ENCODE peak calls at places on chromosomes 5 and 9, in eight cellular contexts. P is HAP-1; Q is IMR-90; X is tibial artery; F is mesenchymal stem cell; S is K562; C is effector memory CD4-positive, alpha-beta T cell; A is CD4-positive, CD25-positive, alpha-beta regulatory T cell. O is an unnamed sample. For H3K36me3, the result is how much of the 10 kb centered on the place peaks cover.

GRCh38 chr5:33313150-33313549 is 127.6 kb upstream of the TARS1 start:
- DNase-seq in C (no peak), S (peak), A (no peak), Q (peak), F (peak), X (no peak), P (no peak), O (no peak)

GRCh38 chr5:68957591-68957990 is 136.2 kb upstream of the SLC30A5 start:
- DNase-seq in P (no peak), Q (no peak), F (no peak), A (no peak), X (no peak), C (no peak), S (no peak), O (no peak)

GRCh38 chr5:56896761-56897160 is 12.6 kb upstream of the SETD9 start:
- DNase-seq in C (no peak), A (no peak), P (no peak), F (no peak), Q (no peak), S (no peak), X (no peak), O (no peak)

GRCh38 chr9:33229359-33230120 is 10.4 kb upstream of the SPINK4 start:
- DNase-seq in F (no peak), A (no peak), S (no peak), C (no peak), X (no peak), Q (no peak), P (no peak), O (no peak)

GRCh38 chr5:22431406-22431805 is 421.7 kb downstream of the CDH12 start:
- DNase-seq in P (peak), S (no peak), A (no peak), F (no peak), C (no peak), X (no peak), Q (no peak), O (no peak)

GRCh38 chr5:176888016-176888864 is 10.9 kb downstream of the HK3 start:
- DNase-seq in S (no peak), C (no peak), Q (no peak), F (no peak), X (no peak), P (no peak), A (no peak), O (no peak)

GRCh38 chr5:111194925-111195324 is 29.3 kb upstream of the CAMK4 start:
- DNase-seq in S (no peak), A (no peak), P (no peak), X (no peak), C (no peak), F (peak), Q (peak), O (no peak)

GRCh38 chr9:126642839-126643238 is 29.1 kb downstream of the LMX1B start:
- DNase-seq in X (no peak), C (no peak), S (no peak), P (no peak), Q (no peak), A (no peak), F (no peak), O (no peak)

GRCh38 chr5:113202904-113203716 is 226.5 kb downstream of the DCP2 start:
- DNase-seq in X (peak), A (no peak), C (no peak), P (peak), Q (peak), S (peak), F (peak), O (no peak)

GRCh38 chr9:115118471-115119156 is 657 bp upstream of the TNC start:
- DNase-seq in P (no peak), C (no peak), X (peak), S (no peak), F (peak), A (no peak), Q (peak), O (no peak)

GRCh38 chr9:92332577-92333287 is 7.0 kb downstream of the CENPP start:
- DNase-seq in X (no peak), A (no peak), Q (peak), P (no peak), S (no peak), F (no peak), C (no peak), O (no peak)

GRCh38 chr5:29085142-29085541 is 2046.8 kb upstream of the CDH9 start:
- DNase-seq in P (no peak), S (no peak), C (no peak), Q (no peak), A (no peak), X (no peak), F (no peak), O (no peak)

GRCh38 chr5:170783498-170784247 is at the start of gene GABRP:
- DNase-seq in C (no peak), A (no peak), S (no peak), P (no peak), Q (no peak), F (no peak), X (no peak), O (no peak)

GRCh38 chr5:129125819-129126218 is 31.3 kb downstream of the ISOC1 start:
- DNase-seq in F (no peak), X (no peak), C (no peak), P (no peak), A (no peak), S (no peak), Q (no peak), O (no peak)

GRCh38 chr5:52994266-52994665 is 5.1 kb downstream of the ITGA2 start:
- DNase-seq in F (no peak), C (no peak), Q (peak), S (no peak), P (no peak), X (no peak), A (no peak), O (no peak)

GRCh38 chr5:170491479-170491878 is 12.3 kb upstream of the KCNIP1 start:
- DNase-seq in X (no peak), F (peak), P (no peak), Q (peak), A (no peak), C (no peak), S (no peak), O (no peak)

DNA sequence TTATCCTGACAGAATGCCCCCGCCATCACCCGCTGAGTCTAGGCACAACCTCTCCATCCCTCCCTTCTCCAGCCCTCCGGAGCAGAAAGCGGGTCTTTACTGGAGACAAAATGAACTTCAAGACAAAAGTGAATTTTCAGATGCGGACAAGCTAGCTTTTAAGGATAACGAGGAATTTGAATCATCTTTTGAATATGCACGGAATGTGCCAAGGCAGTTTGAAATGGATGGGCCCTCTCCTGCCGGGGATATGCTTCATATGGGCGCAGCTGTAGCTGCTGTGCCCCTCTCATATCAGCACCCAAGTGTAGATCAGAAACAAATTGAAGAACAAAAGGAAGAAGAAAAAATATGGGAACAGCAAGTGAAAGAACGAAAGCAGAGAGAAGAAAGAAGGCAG is 37.5 kb downstream of the CPLANE1 start:
- DNase-seq in A (no peak), S (no peak), X (no peak), F (no peak), P (no peak), C (no peak), Q (no peak), O (no peak)
- H3K36me3 ChIP-seq in A (under half), S (under half), X (under half), F (half or more), P (under half), C (under half), Q (under half), O (under half)

GRCh38 chr5:140513124-140513523 is 34.3 kb upstream of the EIF4EBP3 start:
- DNase-seq in S (no peak), X (no peak), P (no peak), C (no peak), A (no peak), F (no peak), Q (no peak), O (no peak)
- H3K36me3 ChIP-seq in S (half or more), X (under half), P (half or more), C (half or more), A (half or more), F (half or more), Q (under half), O (under half)

DNA sequence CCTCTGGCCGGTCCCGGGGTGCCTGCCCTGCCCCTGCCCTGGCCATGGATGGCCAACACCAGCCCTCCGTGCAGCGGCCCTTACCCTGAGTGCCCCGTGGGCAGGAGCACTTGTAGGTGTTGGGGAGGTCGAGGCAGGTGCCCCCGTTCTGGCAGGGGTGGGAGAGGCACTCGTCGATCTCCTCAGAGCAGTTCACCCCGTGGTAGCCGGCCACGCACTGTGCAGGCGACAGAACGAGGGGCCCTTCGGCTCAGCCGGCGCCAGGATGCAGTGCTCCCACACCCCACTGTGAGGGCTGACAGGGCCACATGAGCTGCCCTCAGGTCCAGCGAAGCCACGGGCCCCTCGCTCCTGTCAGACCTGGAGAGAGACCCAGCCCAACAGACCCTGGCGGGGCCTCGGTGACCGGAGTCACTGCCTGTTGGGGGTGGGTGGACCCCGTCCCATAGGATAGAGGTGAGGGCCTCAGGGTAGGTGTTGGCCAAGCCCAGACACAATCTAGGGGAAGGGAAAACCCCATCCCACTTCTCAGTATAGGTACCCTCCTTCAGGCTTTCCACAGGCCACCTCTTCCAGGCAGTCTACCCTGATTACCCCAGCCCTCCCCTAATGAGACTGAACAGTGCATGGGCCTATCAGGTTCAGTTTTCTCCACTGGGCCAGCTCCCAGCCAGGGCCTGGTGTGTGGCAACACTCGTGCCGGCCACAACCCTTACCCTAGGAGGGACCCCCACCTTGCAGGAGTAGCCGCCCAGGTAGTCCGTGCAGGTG is 24.6 kb upstream of the SEC16A start:
- DNase-seq in A (no peak), P (no peak), X (no peak), F (no peak), C (no peak), S (no peak), Q (no peak), O (no peak)
- H3K36me3 ChIP-seq in A (half or more), P (half or more), X (half or more), F (under half), C (half or more), S (half or more), Q (half or more), O (under half)

GRCh38 chr9:137267933-137268355 is 9.6 kb upstream of the TOR4A start:
- DNase-seq in P (no peak), C (no peak), X (no peak), F (peak), Q (peak), S (no peak), A (no peak), O (no peak)
- H3K36me3 ChIP-seq in P (half or more), C (half or more), X (under half), F (half or more), Q (half or more), S (half or more), A (under half), O (under half)

DNA sequence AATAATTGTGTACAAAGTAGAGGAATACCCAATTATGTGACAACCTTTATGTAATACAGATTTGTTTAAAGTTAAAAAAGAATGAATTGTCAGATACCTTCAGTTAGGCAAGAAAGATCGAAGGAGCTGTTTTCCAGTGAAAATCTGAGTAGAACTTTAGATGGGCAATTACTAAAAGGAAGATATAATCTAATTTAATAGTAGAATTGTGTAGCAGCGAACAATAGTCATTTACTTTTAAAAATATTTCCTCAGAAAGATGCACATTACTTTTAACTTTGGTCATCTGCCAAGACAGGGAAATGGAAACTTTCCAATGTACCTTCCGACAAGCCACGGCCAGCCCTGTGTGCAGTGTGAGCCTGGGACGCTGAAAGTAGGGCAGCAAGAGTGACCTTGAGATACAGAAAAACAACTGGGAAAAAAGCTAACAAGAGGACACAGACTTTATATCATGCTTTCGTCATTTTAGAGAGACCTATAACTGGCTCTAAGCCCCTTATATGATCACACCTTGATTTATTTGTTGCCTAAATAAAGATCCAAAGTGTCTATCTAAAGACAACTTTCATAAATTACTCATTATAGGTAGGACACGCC is 40.1 kb downstream of the RHOBTB3 start:
- DNase-seq in Q (no peak), P (no peak), S (no peak), X (no peak), F (no peak), A (no peak), C (no peak), O (no peak)
- H3K36me3 ChIP-seq in Q (under half), P (under half), S (half or more), X (under half), F (half or more), A (under half), C (under half), O (under half)

GRCh38 chr5:147431586-147431985 is 78.3 kb downstream of the DPYSL3 start:
- DNase-seq in Q (no peak), X (no peak), F (no peak), P (no peak), S (no peak), C (no peak), A (no peak), O (no peak)

GRCh38 chr5:147437161-147437596 is 72.7 kb downstream of the DPYSL3 start:
- DNase-seq in F (no peak), X (no peak), Q (peak), A (no peak), S (no peak), C (no peak), P (no peak), O (no peak)

GRCh38 chr5:147432323-147432722 is 77.5 kb downstream of the DPYSL3 start:
- DNase-seq in F (no peak), P (no peak), Q (no peak), C (no peak), A (no peak), S (no peak), X (no peak), O (no peak)

GRCh38 chr5:147436596-147436995 is 73.3 kb downstream of the DPYSL3 start:
- DNase-seq in X (no peak), F (no peak), C (no peak), S (no peak), Q (no peak), A (no peak), P (no peak), O (no peak)

GRCh38 chr5:147434049-147434448 is 75.8 kb downstream of the DPYSL3 start:
- DNase-seq in S (no peak), P (no peak), C (no peak), A (no peak), X (no peak), F (no peak), Q (no peak), O (no peak)
- H3K36me3 ChIP-seq in S (under half), P (under half), C (under half), A (under half), X (under half), F (under half), Q (under half), O (under half)

GRCh38 chr5:146494656-146495055 is 21.3 kb downstream of the GPR151 start:
- DNase-seq in X (no peak), P (no peak), F (no peak), S (no peak), Q (no peak), C (no peak), A (no peak), O (no peak)
- H3K36me3 ChIP-seq in X (under half), P (under half), F (half or more), S (half or more), Q (under half), C (under half), A (under half), O (under half)

GRCh38 chr5:83467315-83468044 is 4.1 kb upstream of the VCAN start:
- DNase-seq in X (peak), Q (peak), S (no peak), P (no peak), A (no peak), F (no peak), C (no peak), O (no peak)
- H3K36me3 ChIP-seq in X (under half), Q (under half), S (under half), P (under half), A (under half), F (under half), C (under half), O (under half)

GRCh38 chr9:73167614-73168013 is 15.9 kb downstream of the ANXA1 start:
- DNase-seq in S (no peak), A (no peak), X (no peak), F (no peak), Q (no peak), C (no peak), P (no peak), O (no peak)
- H3K36me3 ChIP-seq in S (half or more), A (under half), X (half or more), F (half or more), Q (under half), C (half or more), P (under half), O (under half)

O was measured in CD8-positive, alpha-beta memory T cell.